ENCODE peak calls at places on chromosomes 6 and 20, in four cellular contexts. R is cardiac muscle cell, X is fibroblast of lung, W is OCI-LY7. S is an unnamed sample.

GRCh38 chr20:25237610-25238318 is 10.1 kb upstream of the PYGB start:
- DNase-seq in X (peak; percentile 100), W (no peak), R (no peak), S (peak; percentile 96)

GRCh38 chr6:25263602-25264001 is 15.6 kb upstream of the CARMIL1 start:
- DNase-seq in W (no peak), X (peak; percentile 46), R (no peak), S (no peak)

GRCh38 chr6:53628354-53629119 is 37.0 kb downstream of the KLHL31 start:
- DNase-seq in R (no peak), X (peak; percentile 87), W (no peak), S (no peak)

GRCh38 chr20:35828434-35828833 is 56.6 kb downstream of the PHF20 start:
- DNase-seq in R (peak; percentile 70), W (no peak), X (no peak), S (no peak)

GRCh38 chr6:147226877-147227276 is 22.7 kb downstream of the STXBP5 start:
- DNase-seq in R (no peak), X (no peak), W (no peak), S (no peak)

GRCh38 chr6:1759877-1760276 is 150.2 kb downstream of the FOXC1 start:
- DNase-seq in R (no peak), W (no peak), X (no peak), S (no peak)

GRCh38 chr20:17633850-17634500 is 48.1 kb downstream of the RRBP1 start:
- DNase-seq in X (no peak), W (no peak), R (no peak), S (no peak)

GRCh38 chr20:48787861-48788375 is 39.9 kb downstream of the PREX1 start:
- DNase-seq in W (peak; percentile 32), R (no peak), X (peak; percentile 54), S (no peak)

GRCh38 chr6:146154197-146154596 is 125.3 kb downstream of the GRM1 start:
- DNase-seq in X (no peak), W (no peak), R (no peak), S (no peak)

GRCh38 chr20:49832632-49833327 is 20.2 kb downstream of the SLC9A8 start:
- DNase-seq in X (peak; percentile 26), R (no peak), W (peak; percentile 58), S (no peak)

GRCh38 chr20:4406627-4407026 is 315.1 kb upstream of the PRND start:
- DNase-seq in R (no peak), X (peak; percentile 84), W (no peak), S (no peak)

GRCh38 chr6:37477656-37478435 is 21.8 kb downstream of the CCDC167 start:
- DNase-seq in R (no peak), W (no peak), X (no peak), S (no peak)

GRCh38 chr6:89375427-89375868 is 22.9 kb upstream of the UBE2J1 start:
- DNase-seq in R (peak; percentile 82), W (peak; percentile 81), X (no peak), S (no peak)

GRCh38 chr6:112939543-112939942 is 592.4 kb downstream of the RFPL4B start:
- DNase-seq in X (peak; percentile 12), R (peak; percentile 1), W (no peak), S (no peak)

GRCh38 chr20:48626226-48626937 is 201.4 kb downstream of the PREX1 start:
- DNase-seq in X (peak; percentile 30), W (no peak), R (no peak), S (no peak)

GRCh38 chr6:20129290-20130088 is 82.8 kb downstream of the MBOAT1 start:
- DNase-seq in X (no peak), W (no peak), R (no peak), S (no peak)

GRCh38 chr20:62507991-62508640 is 32.3 kb upstream of the GATA5 start:
- DNase-seq in W (no peak), X (no peak), R (no peak), S (no peak)

GRCh38 chr20:47774081-47774777 is 11.1 kb downstream of the SULF2 start:
- DNase-seq in X (no peak), W (no peak), R (peak; percentile 17), S (no peak)

GRCh38 chr20:51553897-51554504 is 11.5 kb upstream of the NFATC2 start:
- DNase-seq in R (no peak), W (no peak), X (peak; percentile 50), S (no peak)

GRCh38 chr6:30061766-30062458 is 847 bp downstream of the POLR1H start:
- DNase-seq in R (no peak), W (peak; percentile 57), X (peak; percentile 32), S (no peak)

GRCh38 chr6:53741001-53741400 is 53.8 kb upstream of the LRRC1 start:
- DNase-seq in W (no peak), R (no peak), X (no peak), S (no peak)

GRCh38 chr6:47414517-47415167 is 62.9 kb upstream of the CD2AP start:
- DNase-seq in W (peak; percentile 60), R (no peak), X (peak; percentile 61), S (no peak)

GRCh38 chr6:138944412-138944811 is 43.6 kb downstream of the REPS1 start:
- DNase-seq in W (no peak), R (no peak), X (peak; percentile 58), S (no peak)

GRCh38 chr6:159490298-159490937 is 202.6 kb downstream of the SOD2 start:
- DNase-seq in R (no peak), W (no peak), X (no peak), S (no peak)

GRCh38 chr6:145964948-145965366 is 799 bp upstream of the SHPRH start:
- DNase-seq in R (no peak), W (peak; percentile 35), X (no peak), S (no peak)

GRCh38 chr6:145044606-145045275 is 690.6 kb downstream of the EPM2A start:
- DNase-seq in R (peak; percentile 15), W (no peak), X (peak; percentile 75), S (no peak)

GRCh38 chr6:148240866-148241477 is 101.7 kb upstream of the SASH1 start:
- DNase-seq in X (no peak), R (no peak), W (no peak), S (no peak)

GRCh38 chr20:1900321-1900791 is 5.1 kb downstream of the SIRPA start:
- DNase-seq in X (peak; percentile 76), R (peak; percentile 82), W (peak; percentile 66), S (no peak)

GRCh38 chr6:106204961-106205360 is 118.8 kb downstream of the PRDM1 start:
- DNase-seq in W (peak; percentile 6), X (no peak), R (no peak), S (no peak)

GRCh38 chr20:19786311-19786710 is 28.3 kb downstream of the RIN2 start:
- DNase-seq in X (peak; percentile 90), R (no peak), W (no peak), S (no peak)

GRCh38 chr6:92495246-92495645 is 924.1 kb downstream of the EPHA7 start:
- DNase-seq in R (no peak), W (no peak), X (peak; percentile 1), S (no peak)

S was measured in vagina.